ENCODE peak calls at places on chromosome 7, in ten cellular contexts. D is lower lobe of right lung; K is T47D; G is activated T-cell treated with anti-CD3 and anti-CD28 coated beads, Interleukin-2, amount 50 U/mL, for 4 hours; Q is nucleus accumbens; T is RCC 7860; E is stimulated activated CD8-positive, alpha-beta memory T cell treated with anti-CD3 and anti-CD28 coated beads, Interleukin-4, amount 100 ng/mL, for 1 hour; I is GM04503; B is NCI-H2029 treated with DMSO at 0.1 percent for 48 hours; X is effector CD4-positive, alpha-beta T cell. L is an unnamed sample.
A peak's percentile ranks its signal among the peaks of the same experiment; 100 is the strongest.

GRCh38 chr7:94657771-94658693 is 2.1 kb upstream of the SGCE start:
- DNase-seq in B (peak; percentile 97), Q (peak; percentile 90), X (peak; percentile 87), I (peak; percentile 43), D (peak; percentile 96), E (peak; percentile 85), T (peak; percentile 85), K (peak; percentile 34), G (peak; percentile 94), L (peak; percentile 91)

GRCh38 chr7:89401690-89402089 is 606.2 kb upstream of the TEX47 start:
- DNase-seq in T (no peak), K (no peak), E (no peak), Q (no peak), B (no peak), X (no peak), G (no peak), D (no peak), I (no peak), L (no peak)

GRCh38 chr7:82319674-82320118 is 123.9 kb downstream of the CACNA2D1 start:
- DNase-seq in X (no peak), E (no peak), T (no peak), D (peak; percentile 51), Q (peak; percentile 67), K (no peak), G (no peak), I (peak; percentile 57), B (peak; percentile 32), L (peak; percentile 91)

GRCh38 chr7:45088821-45089313 is at the start of gene NACAD:
- DNase-seq in T (no peak), X (no peak), I (no peak), B (no peak), D (no peak), K (no peak), G (no peak), Q (peak; percentile 90), E (no peak), L (no peak)

GRCh38 chr7:18345641-18346234 is 149.8 kb upstream of the HDAC9 start:
- DNase-seq in Q (peak; percentile 6), I (no peak), K (no peak), E (no peak), G (no peak), D (no peak), X (no peak), T (peak; percentile 41), B (peak; percentile 55), L (peak; percentile 47)

GRCh38 chr7:151728286-151728660 is 148.6 kb downstream of the PRKAG2 start:
- DNase-seq in I (no peak), D (no peak), E (no peak), T (no peak), G (no peak), Q (no peak), B (no peak), X (no peak), K (no peak), L (no peak)

GRCh38 chr7:149205690-149206381 is 10.5 kb downstream of the ZNF282 start:
- DNase-seq in G (no peak), B (no peak), Q (no peak), E (no peak), D (no peak), K (peak; percentile 43), I (no peak), T (no peak), X (no peak), L (no peak)

GRCh38 chr7:122886357-122887081 is at the start of gene CADPS2:
- DNase-seq in K (peak; percentile 94), T (peak; percentile 57), I (no peak), G (no peak), B (peak; percentile 81), E (no peak), D (peak; percentile 92), Q (peak; percentile 60), X (no peak), L (peak; percentile 85)

GRCh38 chr7:121384159-121384745 is 11.9 kb downstream of the FAM3C start:
- DNase-seq in B (no peak), K (no peak), X (no peak), G (no peak), I (no peak), Q (no peak), E (no peak), D (no peak), T (no peak), L (no peak)